ENCODE peak calls at places on chromosomes 2 and 18, in five cellular contexts. Z, V, Y, O and B are unnamed samples. For H3K27me3, the result is how much of the 10 kb centered on the place peaks cover.

GRCh38 chr18:76679259-76679658 is 143.1 kb upstream of the ZNF236 start:
- DNase-seq in Z (peak), V (no peak), Y (no peak), O (no peak), B (no peak)

GRCh38 chr2:44269831-44270230 is 5.4 kb upstream of the SLC3A1 start:
- DNase-seq in Z (no peak), V (no peak), Y (no peak), O (no peak), B (no peak)

GRCh38 chr2:70477473-70477872 is 76.2 kb downstream of the TGFA start:
- DNase-seq in Z (no peak), V (no peak), Y (no peak), O (no peak), B (no peak)

GRCh38 chr2:80326214-80326613 is 21.7 kb upstream of the LRRTM1 start:
- DNase-seq in Z (no peak), V (peak), Y (no peak), O (no peak), B (no peak)

GRCh38 chr18:55886886-55887285 is 298.9 kb upstream of the TCF4 start:
- DNase-seq in Z (no peak), V (no peak), Y (no peak), O (no peak), B (no peak)

GRCh38 chr2:56118474-56118873 is 65.3 kb upstream of the CCDC85A start:
- DNase-seq in Z (no peak), V (no peak), Y (no peak), O (no peak), B (no peak)

GRCh38 chr2:220882507-220882906 is 689.6 kb downstream of the EPHA4 start:
- DNase-seq in Z (no peak), V (no peak), Y (no peak), O (no peak), B (no peak)

GRCh38 chr2:122565364-122565763 is 809.9 kb downstream of the TSN start:
- DNase-seq in Z (no peak), V (no peak), Y (no peak), O (no peak), B (no peak)

GRCh38 chr18:48885266-48885950 is 65.4 kb downstream of the SMAD7 start:
- DNase-seq in Z (no peak), V (no peak), Y (peak), O (no peak), B (no peak)

GRCh38 chr18:53906681-53907080 is 317.8 kb downstream of the MBD2 start:
- DNase-seq in Z (no peak), V (peak), Y (peak), O (no peak), B (no peak)

GRCh38 chr2:57075226-57075625 is 891.4 kb downstream of the CCDC85A start:
- DNase-seq in Z (no peak), V (peak), Y (no peak), O (no peak), B (no peak)

GRCh38 chr18:42533010-42533409 is 578.0 kb downstream of the PIK3C3 start:
- DNase-seq in Z (no peak), V (no peak), Y (no peak), O (no peak), B (no peak)

GRCh38 chr2:33405180-33406105 is 71.0 kb upstream of the RASGRP3 start:
- DNase-seq in Z (no peak), V (peak), Y (no peak), O (no peak), B (no peak)

GRCh38 chr2:191789791-191790190 is 57.1 kb downstream of the CAVIN2 start:
- DNase-seq in Z (no peak), V (peak), Y (no peak), O (no peak), B (no peak)

GRCh38 chr2:165283342-165283741 is 44.1 kb downstream of the SCN2A start:
- DNase-seq in Z (no peak), V (no peak), Y (no peak), O (no peak), B (no peak)

GRCh38 chr2:183232161-183232865 is 108.1 kb downstream of the NUP35 start:
- DNase-seq in Z (no peak), V (no peak), Y (no peak), O (no peak), B (no peak)

GRCh38 chr2:118983133-118983532 is 41.1 kb downstream of the MARCO start:
- DNase-seq in Z (no peak), V (no peak), Y (no peak), O (no peak), B (no peak)

GRCh38 chr2:150135223-150135883 is 352.1 kb downstream of the RND3 start:
- DNase-seq in Z (no peak), V (no peak), Y (no peak), O (no peak), B (no peak)

GRCh38 chr2:214809751-214810564 is 475 bp upstream of the BARD1 start:
- DNase-seq in Z (peak), V (peak), Y (peak), O (peak), B (peak)

DNA sequence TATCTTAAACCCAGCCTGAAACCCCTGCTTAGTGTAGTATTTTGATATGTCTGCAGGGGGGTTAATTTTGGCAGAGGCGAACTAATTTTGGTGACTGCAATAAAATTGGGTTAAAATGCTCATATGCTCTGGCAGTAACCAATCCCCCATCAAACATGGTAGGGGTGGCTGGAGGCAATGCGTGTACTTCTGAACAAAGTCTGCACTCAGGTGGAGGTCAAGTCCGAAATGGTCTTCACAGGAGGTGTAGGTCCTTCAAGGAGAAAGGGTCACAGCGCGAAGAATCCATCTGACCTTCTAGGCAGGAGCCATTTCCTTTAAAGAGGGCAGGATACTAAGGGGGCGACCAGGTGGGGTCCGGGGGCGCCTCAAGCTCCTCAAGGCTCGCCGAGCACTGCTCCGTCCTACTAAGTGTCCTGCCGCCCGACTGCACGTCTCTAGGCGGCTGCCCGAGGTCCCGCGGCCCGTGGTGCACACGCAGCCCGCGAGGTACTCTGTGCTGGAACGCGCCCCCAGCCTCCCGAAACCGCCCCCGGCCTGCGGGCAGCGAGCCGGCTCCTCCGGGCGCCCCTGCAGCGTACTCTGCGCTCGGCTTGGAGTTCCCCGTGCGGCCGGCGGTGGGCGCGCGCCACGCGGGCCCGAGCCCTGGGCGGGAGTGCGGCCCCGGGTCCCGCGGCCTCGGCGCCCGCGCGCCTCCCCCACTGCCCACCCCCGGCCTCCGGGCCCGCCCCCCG is 1.7 kb upstream of the LDLRAD4 start:
- DNase-seq in Z (peak), V (peak), Y (peak), O (no peak), B (peak)
- H3K27me3 ChIP-seq in Z (under half), V (under half), Y (under half), O (half or more), B (under half)

GRCh38 chr2:192978317-192978874 is 783.7 kb upstream of the TMEFF2 start:
- DNase-seq in Z (no peak), V (no peak), Y (no peak), O (no peak), B (no peak)
- H3K27ac ChIP-seq in Z (no peak), V (no peak), Y (no peak), O (no peak), B (no peak)

GRCh38 chr2:68320118-68320641 is 431 bp upstream of the CNRIP1 start:
- DNase-seq in Z (peak), V (peak), Y (no peak), O (no peak), B (no peak)
- H3K27me3 ChIP-seq in Z (under half), V (under half), Y (under half), O (under half), B (under half)

GRCh38 chr2:212532087-212532486 is 6.5 kb downstream of the ERBB4 start:
- DNase-seq in Z (no peak), V (no peak), Y (no peak), O (no peak), B (no peak)
- H3K27ac ChIP-seq in Z (no peak), V (no peak), Y (no peak), O (no peak), B (no peak)

GRCh38 chr2:238238766-238239551 is 879 bp downstream of the HES6 start:
- DNase-seq in Z (no peak), V (peak), Y (peak), O (no peak), B (no peak)
- H3K27me3 ChIP-seq in Z (under half), V (under half), Y (under half), O (under half), B (under half)